ENCODE peak calls at places on chromosomes 13 and 19, in four cellular contexts. Z is tibial nerve, W is pancreas, K is stomach. B is an unnamed sample.

GRCh38 chr19:5128932-5129389 is 160.0 kb downstream of the KDM4B start:
- DNase-seq in Z (no peak), W (peak; percentile 72), K (peak; percentile 57), B (no peak)

GRCh38 chr19:18440421-18440877 is 2.5 kb upstream of the ISYNA1 start:
- DNase-seq in Z (no peak), W (no peak), K (no peak), B (no peak)

GRCh38 chr19:42198676-42199439 is 18.6 kb downstream of the DEDD2 start:
- DNase-seq in Z (no peak), W (no peak), K (peak; percentile 44), B (no peak)

GRCh38 chr13:23433171-23434153 is at the start of gene SACS:
- DNase-seq in Z (no peak), W (peak; percentile 74), K (no peak), B (no peak)

GRCh38 chr19:40661616-40662015 is 28.8 kb downstream of the NUMBL start:
- DNase-seq in Z (no peak), W (no peak), K (no peak), B (no peak)

GRCh38 chr13:51675877-51676276 is 91.6 kb downstream of the WDFY2 start:
- DNase-seq in Z (no peak), W (no peak), K (no peak), B (no peak)

GRCh38 chr19:54967611-54968010 is 1.4 kb downstream of the NLRP2 start:
- DNase-seq in Z (no peak), W (no peak), K (no peak), B (no peak)

GRCh38 chr19:41352609-41353465 is 885 bp downstream of the TGFB1 start:
- DNase-seq in Z (peak; percentile 44), W (peak; percentile 85), K (peak; percentile 66), B (no peak)

GRCh38 chr13:43058318-43058674 is 34.9 kb downstream of the DNAJC15 start:
- DNase-seq in Z (no peak), W (no peak), K (no peak), B (no peak)

GRCh38 chr19:1974381-1975066 is 33.6 kb downstream of the CSNK1G2 start:
- DNase-seq in Z (no peak), W (no peak), K (no peak), B (no peak)

GRCh38 chr13:79593611-79594275 is 112.8 kb downstream of the NDFIP2 start:
- DNase-seq in Z (no peak), W (no peak), K (no peak), B (no peak)

GRCh38 chr13:40982772-40983171 is 36.3 kb downstream of the ELF1 start:
- DNase-seq in Z (no peak), W (no peak), K (no peak), B (no peak)

GRCh38 chr13:77878186-77878585 is 40.4 kb downstream of the EDNRB start:
- DNase-seq in Z (no peak), W (no peak), K (no peak), B (no peak)

GRCh38 chr19:46035546-46035945 is 5.3 kb downstream of the IGFL4 start:
- DNase-seq in Z (no peak), W (no peak), K (no peak), B (no peak)

GRCh38 chr19:34120846-34121639 is 51.3 kb upstream of the LSM14A start:
- DNase-seq in Z (no peak), W (no peak), K (peak; percentile 31), B (no peak)

GRCh38 chr19:39997595-39998216 is 846 bp downstream of the ZNF546 start:
- DNase-seq in Z (no peak), W (no peak), K (no peak), B (no peak)

GRCh38 chr13:114077121-114077937 is 55.1 kb downstream of the RASA3 start:
- DNase-seq in Z (peak; percentile 9), W (peak; percentile 38), K (no peak), B (peak; percentile 27)

GRCh38 chr13:78383899-78384298 is 219.5 kb downstream of the POU4F1 start:
- DNase-seq in Z (no peak), W (no peak), K (no peak), B (no peak)

GRCh38 chr19:31693131-31693700 is 344.0 kb upstream of the TSHZ3 start:
- DNase-seq in Z (no peak), W (no peak), K (no peak), B (no peak)

GRCh38 chr19:8361921-8362793 is 1.8 kb upstream of the ANGPTL4 start:
- DNase-seq in Z (peak; percentile 86), W (peak; percentile 93), K (peak; percentile 98), B (peak; percentile 98)

GRCh38 chr13:49253997-49254396 is 6.3 kb downstream of the CDADC1 start:
- DNase-seq in Z (no peak), W (no peak), K (no peak), B (no peak)

GRCh38 chr13:20814224-20814910 is 40.6 kb upstream of the EEF1AKMT1 start:
- DNase-seq in Z (peak; percentile 70), W (peak; percentile 66), K (peak; percentile 74), B (peak; percentile 73)

GRCh38 chr13:26880741-26881140 is 120.2 kb upstream of the GPR12 start:
- DNase-seq in Z (no peak), W (no peak), K (no peak), B (no peak)